ENCODE peak calls at places on chromosome 20, in eight cellular contexts. C, E, Z, S, J, V, Y and B are unnamed samples.

GRCh38 chr20:10739575-10739974 is 65.8 kb upstream of the JAG1 start:
- DNase-seq in C (no peak), E (no peak), Z (no peak), S (no peak), J (no peak), V (peak), Y (no peak), B (no peak)

GRCh38 chr20:45406260-45407066 is 1.6 kb upstream of the DBNDD2 start:
- DNase-seq in C (peak), E (peak), Z (peak), S (peak), J (peak), V (peak), Y (no peak), B (peak)

GRCh38 chr20:63061051-63061531 is 54.3 kb upstream of the BHLHE23 start:
- DNase-seq in C (no peak), E (no peak), Z (no peak), S (no peak), J (no peak), V (no peak), Y (no peak), B (peak)

GRCh38 chr20:50393242-50393641 is 116.9 kb upstream of the PTPN1 start:
- DNase-seq in C (no peak), E (no peak), Z (no peak), S (no peak), J (no peak), V (no peak), Y (no peak), B (no peak)

GRCh38 chr20:34988176-34988540 is 32.5 kb downstream of the MYH7B start:
- DNase-seq in C (no peak), E (no peak), Z (no peak), S (peak), J (no peak), V (no peak), Y (no peak), B (no peak)

GRCh38 chr20:17635846-17636245 is 46.2 kb downstream of the RRBP1 start:
- DNase-seq in C (no peak), E (no peak), Z (no peak), S (no peak), J (no peak), V (no peak), Y (no peak), B (no peak)

GRCh38 chr20:7994809-7995208 is 24.8 kb downstream of the TMX4 start:
- DNase-seq in C (no peak), E (no peak), Z (no peak), S (no peak), J (no peak), V (no peak), Y (no peak), B (no peak)

GRCh38 chr20:59123677-59124060 is 40.0 kb upstream of the ZNF831 start:
- DNase-seq in C (no peak), E (no peak), Z (no peak), S (no peak), J (no peak), V (no peak), Y (no peak), B (no peak)